ENCODE peak calls at places on chromosomes 1 and 21, in four cellular contexts. R is A549, G is NCI-H1417, Q is NB4. M is an unnamed sample.

GRCh38 chr1:106406114-106406513 is 650.4 kb upstream of the PRMT6 start:
- DNase-seq in Q (no peak), G (no peak), R (no peak), M (no peak)

GRCh38 chr1:24998554-24999245 is 68.6 kb upstream of the RUNX3 start:
- DNase-seq in G (no peak), Q (no peak), R (no peak), M (no peak)

GRCh38 chr21:46120301-46121285 is 22.7 kb downstream of the COL6A2 start:
- DNase-seq in G (no peak), R (no peak), Q (no peak), M (no peak)

GRCh38 chr1:41666991-41667631 is 182.6 kb upstream of the EDN2 start:
- DNase-seq in Q (peak; percentile 40), R (no peak), G (no peak), M (peak; percentile 43)

GRCh38 chr1:11078631-11079030 is 18.8 kb upstream of the SRM start:
- DNase-seq in R (no peak), G (no peak), Q (no peak), M (no peak)

GRCh38 chr21:34768326-34768725 is 99.5 kb downstream of the CLIC6 start:
- DNase-seq in G (no peak), R (no peak), Q (no peak), M (no peak)

GRCh38 chr1:86119214-86119764 is 37.3 kb downstream of the COL24A1 start:
- DNase-seq in Q (no peak), R (no peak), G (no peak), M (no peak)

GRCh38 chr1:157994704-157995540 is 1.5 kb downstream of the KIRREL1 start:
- DNase-seq in G (no peak), Q (no peak), R (no peak), M (no peak)

GRCh38 chr1:38919075-38919474 is 22.6 kb downstream of the RHBDL2 start:
- DNase-seq in G (no peak), Q (no peak), R (no peak), M (no peak)

GRCh38 chr21:38680401-38680800 is 125.3 kb upstream of the ETS2 start:
- DNase-seq in Q (no peak), R (no peak), G (no peak), M (peak; percentile 17)

GRCh38 chr1:85822696-85823095 is 114.5 kb upstream of the ZNHIT6 start:
- DNase-seq in Q (no peak), R (no peak), G (no peak), M (no peak)

GRCh38 chr1:39946216-39946615 is 8.7 kb upstream of the MFSD2A start:
- DNase-seq in G (no peak), R (no peak), Q (no peak), M (no peak)

GRCh38 chr21:16891821-16892220 is 621.0 kb upstream of the CXADR start:
- DNase-seq in G (no peak), R (peak; percentile 21), Q (no peak), M (no peak)

GRCh38 chr1:7319196-7319595 is 451.9 kb upstream of the VAMP3 start:
- DNase-seq in R (no peak), G (no peak), Q (no peak), M (no peak)

GRCh38 chr1:227809026-227809425 is 6.4 kb upstream of the PRSS38 start:
- DNase-seq in G (no peak), R (no peak), Q (no peak), M (no peak)

GRCh38 chr21:32248616-32249550 is 30.0 kb downstream of the MIS18A start:
- DNase-seq in G (peak; percentile 84), Q (no peak), R (no peak), M (no peak)

GRCh38 chr1:197521118-197521739 is 253.2 kb downstream of the CRB1 start:
- DNase-seq in G (peak; percentile 25), R (peak; percentile 25), Q (peak; percentile 45), M (peak; percentile 21)

GRCh38 chr1:227895828-227896685 is 51.7 kb downstream of the WNT9A start:
- DNase-seq in R (no peak), Q (no peak), G (no peak), M (no peak)

GRCh38 chr1:20165522-20165951 is 20.4 kb upstream of the UBXN10 start:
- DNase-seq in R (peak; percentile 16), G (no peak), Q (peak; percentile 93), M (no peak)

GRCh38 chr1:203290261-203291089 is 14.8 kb upstream of the BTG2 start:
- DNase-seq in Q (peak; percentile 84), R (no peak), G (peak; percentile 94), M (peak; percentile 89)

GRCh38 chr1:33350611-33351280 is 29.8 kb upstream of the A3GALT2 start:
- DNase-seq in G (no peak), R (no peak), Q (no peak), M (no peak)

GRCh38 chr1:178094752-178095645 is 1.1 kb downstream of the RASAL2 start:
- DNase-seq in R (no peak), Q (no peak), G (peak; percentile 30), M (peak; percentile 40)

GRCh38 chr1:26182372-26182675 is 5.0 kb downstream of the CNKSR1 start:
- DNase-seq in G (no peak), R (no peak), Q (no peak), M (no peak)

GRCh38 chr1:221335161-221336101 is 406.5 kb downstream of the DUSP10 start:
- DNase-seq in Q (peak; percentile 29), R (peak; percentile 9), G (no peak), M (peak; percentile 69)

GRCh38 chr1:176904057-176904815 is 260.3 kb downstream of the ASTN1 start:
- DNase-seq in G (no peak), R (no peak), Q (no peak), M (no peak)

GRCh38 chr1:40976952-40977690 is 2.4 kb upstream of the CTPS1 start:
- DNase-seq in G (no peak), Q (no peak), R (peak; percentile 95), M (no peak)

GRCh38 chr1:190864013-190864610 is 386.4 kb upstream of the BRINP3 start:
- DNase-seq in Q (no peak), R (no peak), G (no peak), M (no peak)

GRCh38 chr1:174976436-174977107 is 23.2 kb upstream of the CACYBP start:
- DNase-seq in R (no peak), G (no peak), Q (no peak), M (peak; percentile 48)

GRCh38 chr1:10835423-10836421 is 39.3 kb upstream of the CASZ1 start:
- DNase-seq in R (no peak), Q (peak; percentile 40), G (peak; percentile 96), M (peak; percentile 83)

M was measured in Daoy.